ENCODE peak calls at places on chromosomes 7 and 10, in nine cellular contexts. One of them, this sample, is unnamed.
A peak's percentile ranks its signal among the peaks of the same experiment; 100 is the strongest.

GRCh38 chr7:138982204-138982623 is 1.0 kb upstream of the KIAA1549 start:
- DNase-seq in transverse colon: no peak
- DNase-seq in type B pancreatic cell: peak; percentile 47
- DNase-seq in brain microvascular endothelial cell: no peak
- DNase-seq in left lung: no peak
- DNase-seq in neural progenitor cell: no peak
- DNase-seq in pancreas: no peak
- DNase-seq in fibroblast of lung: no peak
- DNase-seq in GM13977: no peak
- DNase-seq in this sample: no peak

GRCh38 chr10:306654-307185 is 171.5 kb downstream of the ZMYND11 start:
- DNase-seq in brain microvascular endothelial cell: no peak
- DNase-seq in pancreas: peak; percentile 77
- DNase-seq in fibroblast of lung: no peak
- DNase-seq in left lung: no peak
- DNase-seq in type B pancreatic cell: no peak
- DNase-seq in GM13977: no peak
- DNase-seq in neural progenitor cell: peak; percentile 38
- DNase-seq in transverse colon: no peak
- DNase-seq in this sample: no peak

GRCh38 chr7:30710669-30711068 is 28.4 kb upstream of the CRHR2 start:
- DNase-seq in type B pancreatic cell: no peak
- DNase-seq in neural progenitor cell: no peak
- DNase-seq in pancreas: no peak
- DNase-seq in brain microvascular endothelial cell: no peak
- DNase-seq in GM13977: no peak
- DNase-seq in fibroblast of lung: no peak
- DNase-seq in left lung: no peak
- DNase-seq in transverse colon: no peak
- DNase-seq in this sample: no peak

GRCh38 chr10:34721201-34721840 is 93.8 kb downstream of the PARD3 start:
- DNase-seq in type B pancreatic cell: no peak
- DNase-seq in GM13977: no peak
- DNase-seq in left lung: no peak
- DNase-seq in transverse colon: no peak
- DNase-seq in fibroblast of lung: peak; percentile 88
- DNase-seq in brain microvascular endothelial cell: peak; percentile 70
- DNase-seq in pancreas: no peak
- DNase-seq in neural progenitor cell: no peak
- DNase-seq in this sample: no peak

GRCh38 chr10:92574545-92575377 is 868 bp upstream of the IDE start:
- DNase-seq in neural progenitor cell: peak; percentile 6
- DNase-seq in GM13977: peak; percentile 63
- DNase-seq in fibroblast of lung: no peak
- DNase-seq in left lung: no peak
- DNase-seq in pancreas: no peak
- DNase-seq in brain microvascular endothelial cell: peak; percentile 32
- DNase-seq in transverse colon: no peak
- DNase-seq in type B pancreatic cell: no peak
- DNase-seq in this sample: peak; percentile 50

GRCh38 chr10:58087896-58088295 is 179.8 kb downstream of the IPMK start:
- DNase-seq in left lung: no peak
- DNase-seq in transverse colon: no peak
- DNase-seq in fibroblast of lung: no peak
- DNase-seq in neural progenitor cell: no peak
- DNase-seq in type B pancreatic cell: no peak
- DNase-seq in brain microvascular endothelial cell: no peak
- DNase-seq in GM13977: no peak
- DNase-seq in pancreas: no peak
- DNase-seq in this sample: no peak

GRCh38 chr10:43861966-43862751 is 213.5 kb upstream of the ZNF32 start:
- DNase-seq in neural progenitor cell: no peak
- DNase-seq in brain microvascular endothelial cell: peak; percentile 74
- DNase-seq in left lung: no peak
- DNase-seq in pancreas: no peak
- DNase-seq in type B pancreatic cell: no peak
- DNase-seq in transverse colon: no peak
- DNase-seq in fibroblast of lung: peak; percentile 98
- DNase-seq in GM13977: no peak
- DNase-seq in this sample: no peak

GRCh38 chr10:46557319-46558140 is 1.1 kb upstream of the GPRIN2 start:
- DNase-seq in type B pancreatic cell: peak; percentile 78
- DNase-seq in neural progenitor cell: no peak
- DNase-seq in transverse colon: peak; percentile 23
- DNase-seq in left lung: peak; percentile 86
- DNase-seq in pancreas: peak; percentile 14
- DNase-seq in brain microvascular endothelial cell: no peak
- DNase-seq in fibroblast of lung: no peak
- DNase-seq in GM13977: no peak
- DNase-seq in this sample: no peak

GRCh38 chr10:126065751-126066150 is 169.4 kb downstream of the FANK1 start:
- DNase-seq in neural progenitor cell: no peak
- DNase-seq in type B pancreatic cell: no peak
- DNase-seq in pancreas: no peak
- DNase-seq in brain microvascular endothelial cell: no peak
- DNase-seq in left lung: no peak
- DNase-seq in GM13977: no peak
- DNase-seq in fibroblast of lung: peak; percentile 62
- DNase-seq in transverse colon: no peak
- DNase-seq in this sample: no peak

GRCh38 chr7:95276114-95276513 is 48.2 kb downstream of the PON1 start:
- DNase-seq in fibroblast of lung: peak; percentile 6
- DNase-seq in pancreas: no peak
- DNase-seq in type B pancreatic cell: no peak
- DNase-seq in left lung: no peak
- DNase-seq in brain microvascular endothelial cell: no peak
- DNase-seq in GM13977: no peak
- DNase-seq in neural progenitor cell: no peak
- DNase-seq in transverse colon: no peak
- DNase-seq in this sample: no peak

GRCh38 chr10:126240483-126240882 is 147.8 kb downstream of the ADAM12 start:
- DNase-seq in brain microvascular endothelial cell: peak; percentile 49
- DNase-seq in transverse colon: no peak
- DNase-seq in GM13977: no peak
- DNase-seq in left lung: peak; percentile 43
- DNase-seq in fibroblast of lung: no peak
- DNase-seq in neural progenitor cell: peak; percentile 37
- DNase-seq in pancreas: no peak
- DNase-seq in type B pancreatic cell: no peak
- DNase-seq in this sample: no peak

GRCh38 chr10:30219977-30220751 is 128.9 kb downstream of the MTPAP start:
- DNase-seq in brain microvascular endothelial cell: peak; percentile 34
- DNase-seq in pancreas: no peak
- DNase-seq in fibroblast of lung: peak; percentile 39
- DNase-seq in GM13977: no peak
- DNase-seq in neural progenitor cell: peak; percentile 6
- DNase-seq in type B pancreatic cell: no peak
- DNase-seq in left lung: no peak
- DNase-seq in transverse colon: no peak
- DNase-seq in this sample: no peak

GRCh38 chr10:16910795-16911164 is 93.6 kb upstream of the RSU1 start:
- DNase-seq in GM13977: no peak
- DNase-seq in pancreas: no peak
- DNase-seq in brain microvascular endothelial cell: no peak
- DNase-seq in type B pancreatic cell: no peak
- DNase-seq in fibroblast of lung: no peak
- DNase-seq in transverse colon: no peak
- DNase-seq in left lung: no peak
- DNase-seq in neural progenitor cell: no peak
- DNase-seq in this sample: no peak

GRCh38 chr7:94087664-94088352 is 83.7 kb upstream of the BET1 start:
- DNase-seq in neural progenitor cell: peak; percentile 72
- DNase-seq in brain microvascular endothelial cell: peak; percentile 74
- DNase-seq in type B pancreatic cell: no peak
- DNase-seq in fibroblast of lung: peak; percentile 75
- DNase-seq in transverse colon: peak; percentile 33
- DNase-seq in left lung: no peak
- DNase-seq in GM13977: peak; percentile 80
- DNase-seq in pancreas: peak; percentile 31
- DNase-seq in this sample: peak; percentile 71
- TF ChIP-seq CTCF in neural progenitor cell: peak; percentile 82
- TF ChIP-seq CTCF in brain microvascular endothelial cell: peak; percentile 83
- TF ChIP-seq CTCF in type B pancreatic cell: peak; percentile 83
- TF ChIP-seq CTCF in fibroblast of lung: peak; percentile 78
- TF ChIP-seq CTCF in transverse colon: peak; percentile 67
- TF ChIP-seq CTCF in left lung: peak; percentile 74
- TF ChIP-seq CTCF in GM13977: peak; percentile 74
- TF ChIP-seq CTCF in pancreas: peak; percentile 63
- TF ChIP-seq CTCF in this sample: peak; percentile 61

GRCh38 chr7:101243786-101244384 is 996 bp downstream of the FIS1 start:
- DNase-seq in brain microvascular endothelial cell: peak; percentile 29
- DNase-seq in type B pancreatic cell: no peak
- DNase-seq in neural progenitor cell: peak; percentile 87
- DNase-seq in transverse colon: no peak
- DNase-seq in left lung: peak; percentile 96
- DNase-seq in fibroblast of lung: peak; percentile 39
- DNase-seq in pancreas: no peak
- DNase-seq in GM13977: peak; percentile 11
- DNase-seq in this sample: peak; percentile 18
- TF ChIP-seq CTCF in brain microvascular endothelial cell: no peak
- TF ChIP-seq CTCF in type B pancreatic cell: peak; percentile 92
- TF ChIP-seq CTCF in neural progenitor cell: no peak
- TF ChIP-seq CTCF in transverse colon: peak; percentile 96
- TF ChIP-seq CTCF in left lung: no peak
- TF ChIP-seq CTCF in fibroblast of lung: no peak
- TF ChIP-seq CTCF in pancreas: no peak
- TF ChIP-seq CTCF in GM13977: no peak
- TF ChIP-seq CTCF in this sample: no peak

GRCh38 chr7:108455524-108455832 is 758 bp downstream of the NRCAM start:
- DNase-seq in type B pancreatic cell: no peak
- DNase-seq in transverse colon: no peak
- DNase-seq in brain microvascular endothelial cell: no peak
- DNase-seq in pancreas: no peak
- DNase-seq in left lung: peak; percentile 68
- DNase-seq in neural progenitor cell: no peak
- DNase-seq in GM13977: no peak
- DNase-seq in fibroblast of lung: no peak
- DNase-seq in this sample: no peak

GRCh38 chr7:108456845-108457540 is 757 bp upstream of the NRCAM start:
- DNase-seq in brain microvascular endothelial cell: no peak
- DNase-seq in GM13977: no peak
- DNase-seq in type B pancreatic cell: no peak
- DNase-seq in transverse colon: no peak
- DNase-seq in left lung: no peak
- DNase-seq in neural progenitor cell: peak; percentile 33
- DNase-seq in pancreas: no peak
- DNase-seq in fibroblast of lung: no peak
- DNase-seq in this sample: no peak

GRCh38 chr7:108454317-108454673 is 1.9 kb downstream of the NRCAM start:
- DNase-seq in neural progenitor cell: no peak
- DNase-seq in transverse colon: no peak
- DNase-seq in type B pancreatic cell: no peak
- DNase-seq in brain microvascular endothelial cell: no peak
- DNase-seq in left lung: no peak
- DNase-seq in GM13977: no peak
- DNase-seq in fibroblast of lung: no peak
- DNase-seq in pancreas: no peak
- DNase-seq in this sample: no peak

GRCh38 chr7:108454674-108455523 is 1.3 kb downstream of the NRCAM start:
- DNase-seq in left lung: peak; percentile 72
- DNase-seq in GM13977: peak; percentile 58
- DNase-seq in pancreas: peak; percentile 27
- DNase-seq in transverse colon: no peak
- DNase-seq in fibroblast of lung: peak; percentile 54
- DNase-seq in neural progenitor cell: peak; percentile 70
- DNase-seq in brain microvascular endothelial cell: no peak
- DNase-seq in type B pancreatic cell: peak; percentile 73
- DNase-seq in this sample: peak; percentile 62

DNA sequence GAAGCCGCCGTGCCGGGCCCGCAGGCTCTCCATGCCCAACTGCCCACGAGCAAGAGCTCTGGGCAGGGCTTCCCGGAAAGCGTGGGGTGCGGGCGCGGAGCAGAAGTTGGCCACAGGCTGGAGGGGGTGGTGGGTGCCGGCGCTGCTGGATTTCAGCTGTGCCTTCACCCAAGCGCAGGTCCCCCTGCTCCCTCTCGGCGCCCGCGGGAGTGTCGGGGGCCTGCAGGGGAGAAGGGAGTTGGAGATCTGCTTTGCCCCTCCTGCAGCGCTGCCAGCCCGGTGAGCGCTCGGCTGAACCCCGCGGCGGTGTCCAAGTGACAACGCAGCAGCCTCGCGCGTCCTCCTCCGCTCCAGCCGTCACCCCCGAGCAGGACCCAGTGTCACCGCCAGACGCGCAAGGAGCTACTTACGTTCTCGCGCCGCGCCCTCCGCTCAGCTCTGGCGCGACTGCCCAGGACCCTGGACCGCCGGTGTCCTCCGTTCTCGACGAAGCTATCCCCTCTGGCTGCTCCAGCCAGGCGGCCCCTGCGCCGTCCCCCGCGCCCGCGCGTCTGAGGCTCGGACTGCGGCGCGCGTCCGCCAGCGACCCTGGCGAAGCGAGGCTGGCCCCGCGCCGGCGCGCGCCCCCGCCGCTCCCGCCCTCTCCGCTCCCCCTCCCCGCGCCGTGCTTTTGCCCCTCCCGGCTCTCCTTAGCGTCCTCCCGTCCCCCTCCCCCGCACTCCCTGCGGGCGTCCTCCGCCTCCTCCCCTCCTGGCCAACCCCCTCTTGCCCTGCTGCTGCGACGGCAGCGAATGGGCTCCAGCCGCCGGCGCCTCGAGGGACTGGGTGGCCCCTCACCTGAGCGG is at the start of gene NRCAM:
- DNase-seq in GM13977: peak; percentile 87
- DNase-seq in type B pancreatic cell: peak; percentile 81
- DNase-seq in brain microvascular endothelial cell: no peak
- DNase-seq in left lung: peak; percentile 76
- DNase-seq in pancreas: peak; percentile 90
- DNase-seq in transverse colon: peak; percentile 15
- DNase-seq in fibroblast of lung: peak; percentile 68
- DNase-seq in neural progenitor cell: peak; percentile 95
- DNase-seq in this sample: peak; percentile 88
- TF ChIP-seq CTCF in GM13977: no peak
- TF ChIP-seq CTCF in type B pancreatic cell: no peak
- TF ChIP-seq CTCF in brain microvascular endothelial cell: no peak
- TF ChIP-seq CTCF in left lung: no peak
- TF ChIP-seq CTCF in pancreas: no peak
- TF ChIP-seq CTCF in transverse colon: no peak
- TF ChIP-seq CTCF in fibroblast of lung: no peak
- TF ChIP-seq CTCF in neural progenitor cell: no peak
- TF ChIP-seq CTCF in this sample: no peak

DNA sequence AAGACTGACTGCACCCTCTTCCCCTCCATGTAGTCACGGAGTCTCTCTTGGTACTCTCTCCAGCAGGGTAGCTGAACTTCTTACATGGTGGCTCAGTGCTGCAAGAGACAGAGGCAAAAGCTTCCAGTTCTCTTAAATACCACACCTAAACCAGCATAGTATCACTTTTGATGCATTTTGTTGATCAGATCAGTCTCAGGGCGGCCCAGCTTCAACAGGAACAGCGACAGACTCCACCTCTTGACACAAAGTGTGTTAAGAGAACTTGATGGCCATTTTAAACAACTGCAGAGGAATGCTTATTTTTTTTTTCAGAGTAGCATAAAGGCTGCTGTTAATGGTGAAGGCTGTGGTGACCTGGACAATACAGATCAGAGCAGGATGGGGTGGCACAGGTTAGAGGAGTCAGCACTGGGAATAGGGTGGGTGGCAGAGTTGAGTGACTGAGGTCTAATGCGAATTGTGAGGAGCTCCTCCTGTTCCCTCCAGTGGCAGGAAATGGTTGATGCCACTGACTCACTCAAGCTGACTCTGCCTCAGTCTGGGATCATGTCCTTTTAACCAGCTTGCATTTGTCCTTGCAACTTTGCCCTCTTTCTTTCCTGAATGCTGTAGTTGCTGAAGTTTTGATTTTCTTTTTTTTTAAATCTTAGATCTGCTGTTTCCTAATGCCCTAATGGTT is 17.3 kb downstream of the MGAM start:
- DNase-seq in fibroblast of lung: peak; percentile 14
- DNase-seq in brain microvascular endothelial cell: peak; percentile 47
- DNase-seq in transverse colon: no peak
- DNase-seq in neural progenitor cell: peak; percentile 25
- DNase-seq in type B pancreatic cell: no peak
- DNase-seq in pancreas: no peak
- DNase-seq in GM13977: no peak
- DNase-seq in left lung: no peak
- DNase-seq in this sample: no peak
- TF ChIP-seq CTCF in fibroblast of lung: no peak
- TF ChIP-seq CTCF in brain microvascular endothelial cell: peak; percentile 47
- TF ChIP-seq CTCF in transverse colon: no peak
- TF ChIP-seq CTCF in neural progenitor cell: peak; percentile 5
- TF ChIP-seq CTCF in type B pancreatic cell: no peak
- TF ChIP-seq CTCF in pancreas: no peak
- TF ChIP-seq CTCF in GM13977: no peak
- TF ChIP-seq CTCF in left lung: no peak
- TF ChIP-seq CTCF in this sample: no peak

This sample was measured in GM13976.